ENCODE peak calls at places on chromosome 4, in seven cellular contexts. X is Peyer's patch, F is keratinocyte, M is left lung, K is upper lobe of left lung, B is AG04450, T is substantia nigra. G is an unnamed sample.

GRCh38 chr4:794911-795725 is 30.8 kb downstream of the CPLX1 start:
- DNase-seq in M (no peak), X (no peak), K (peak; percentile 79), B (no peak), T (no peak), F (no peak), G (no peak)

GRCh38 chr4:145011636-145012035 is 86.4 kb downstream of the ANAPC10 start:
- DNase-seq in F (no peak), B (no peak), X (no peak), T (no peak), M (no peak), K (no peak), G (no peak)

GRCh38 chr4:52657630-52658501 is 1.2 kb downstream of the USP46 start:
- DNase-seq in X (no peak), T (peak; percentile 48), M (peak; percentile 35), F (no peak), B (peak; percentile 42), K (peak; percentile 17), G (no peak)

GRCh38 chr4:176256921-176257320 is 12.1 kb downstream of the ASB5 start:
- DNase-seq in X (no peak), F (no peak), B (no peak), T (no peak), K (no peak), M (no peak), G (no peak)

GRCh38 chr4:945274-946102 is 13.2 kb downstream of the TMEM175 start:
- DNase-seq in B (no peak), X (no peak), M (no peak), F (no peak), T (no peak), K (peak; percentile 42), G (no peak)

GRCh38 chr4:102169345-102169744 is 175.9 kb downstream of the SLC39A8 start:
- DNase-seq in T (no peak), X (no peak), M (no peak), B (no peak), F (no peak), K (no peak), G (no peak)

GRCh38 chr4:6513678-6514077 is 41.3 kb upstream of the PPP2R2C start:
- DNase-seq in B (no peak), X (no peak), K (no peak), M (no peak), F (no peak), T (no peak), G (no peak)

GRCh38 chr4:168309781-168310180 is 8.8 kb downstream of the DDX60 start:
- DNase-seq in K (no peak), T (no peak), F (no peak), X (no peak), B (no peak), M (no peak), G (no peak)

GRCh38 chr4:107740950-107741701 is 21.1 kb upstream of the PAPSS1 start:
- DNase-seq in F (no peak), M (no peak), X (no peak), K (no peak), B (peak; percentile 24), T (peak; percentile 18), G (no peak)

GRCh38 chr4:40833212-40833611 is 83.5 kb downstream of the NSUN7 start:
- DNase-seq in T (no peak), F (no peak), X (no peak), M (no peak), K (no peak), B (no peak), G (no peak)

GRCh38 chr4:168257663-168258235 is 60.8 kb downstream of the DDX60 start:
- DNase-seq in F (no peak), B (no peak), M (no peak), K (no peak), X (no peak), T (no peak), G (no peak)

GRCh38 chr4:156948738-156949137 is 22.9 kb downstream of the PDGFC start:
- DNase-seq in F (no peak), K (no peak), X (no peak), T (no peak), M (no peak), B (no peak), G (no peak)

GRCh38 chr4:86043755-86044592 is 315.9 kb downstream of the MAPK10 start:
- DNase-seq in K (no peak), M (no peak), F (no peak), X (peak; percentile 56), B (no peak), T (peak; percentile 1), G (no peak)

GRCh38 chr4:70816894-70817293 is 22.8 kb downstream of the GRSF1 start:
- DNase-seq in T (no peak), M (no peak), K (no peak), B (no peak), F (no peak), X (no peak), G (no peak)
- H3K27ac ChIP-seq in T (no peak overlapping the region), M (no peak overlapping the region), K (no peak overlapping the region), B (no peak overlapping the region), F (no peak overlapping the region), X (no peak overlapping the region), G (no peak overlapping the region)

DNA sequence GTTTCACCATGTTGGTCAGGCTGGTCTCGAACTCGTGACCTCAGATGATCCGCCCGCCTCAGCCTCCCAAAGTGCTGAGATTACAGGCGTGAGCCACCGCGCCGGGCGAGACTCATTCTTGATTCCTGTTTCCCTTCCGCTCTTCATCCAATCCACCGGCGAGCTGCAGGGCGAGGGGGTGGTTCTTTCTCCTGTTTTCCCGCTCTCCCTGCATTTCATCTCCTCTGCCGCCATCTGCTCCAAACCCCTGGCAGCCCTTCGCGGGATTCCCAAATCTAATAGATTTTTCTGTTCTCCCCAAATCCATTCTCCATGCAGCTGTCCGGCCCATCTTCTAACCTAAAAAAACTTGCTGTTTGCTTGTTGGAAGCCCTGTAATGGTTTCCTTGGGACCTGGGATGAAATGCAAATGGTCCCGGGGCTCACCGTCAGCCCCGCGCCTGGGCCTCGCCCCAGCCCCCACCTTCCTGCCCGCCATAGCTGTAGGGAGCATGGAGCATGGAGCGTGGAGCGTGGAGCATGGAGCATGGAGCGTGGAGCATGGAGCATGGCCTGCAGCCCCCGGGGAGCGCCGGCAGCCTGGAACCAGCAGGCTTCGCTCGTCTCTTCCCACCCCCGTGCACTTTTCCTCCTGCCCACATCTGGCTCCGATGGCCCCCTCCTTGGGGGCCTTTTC is 1.1 kb downstream of the ZFP42 start:
- DNase-seq in T (no peak), M (no peak), F (no peak), X (no peak), K (peak; percentile 68), B (no peak), G (no peak)
- H3K27ac ChIP-seq in T (no peak overlapping the region), M (no peak overlapping the region), F (no peak overlapping the region), X (no peak overlapping the region), K (no peak overlapping the region), B (no peak overlapping the region), G (no peak overlapping the region)

GRCh38 chr4:186642530-186642929 is 81.1 kb downstream of the FAT1 start:
- DNase-seq in T (no peak), F (no peak), B (no peak), K (no peak), M (no peak), X (no peak), G (no peak)

GRCh38 chr4:186642998-186643397 is 80.7 kb downstream of the FAT1 start:
- DNase-seq in M (no peak), X (no peak), T (no peak), K (no peak), F (no peak), B (no peak), G (no peak)

GRCh38 chr4:186644316-186644638 is 79.4 kb downstream of the FAT1 start:
- DNase-seq in F (no peak), T (no peak), M (no peak), X (no peak), K (no peak), B (no peak), G (no peak)

GRCh38 chr4:186644737-186645261 is 78.9 kb downstream of the FAT1 start:
- DNase-seq in X (no peak), M (no peak), T (no peak), K (no peak), F (no peak), B (no peak), G (no peak)

GRCh38 chr4:186643501-186644315 is 79.9 kb downstream of the FAT1 start:
- DNase-seq in X (no peak), B (no peak), T (no peak), K (no peak), M (no peak), F (no peak), G (no peak)
- H3K27ac ChIP-seq in X (no peak overlapping the region), B (no peak overlapping the region), T (no peak overlapping the region), K (no peak overlapping the region), M (no peak overlapping the region), F (peak overlapping the region; percentile 17), G (peak overlapping the region; percentile 41)

DNA sequence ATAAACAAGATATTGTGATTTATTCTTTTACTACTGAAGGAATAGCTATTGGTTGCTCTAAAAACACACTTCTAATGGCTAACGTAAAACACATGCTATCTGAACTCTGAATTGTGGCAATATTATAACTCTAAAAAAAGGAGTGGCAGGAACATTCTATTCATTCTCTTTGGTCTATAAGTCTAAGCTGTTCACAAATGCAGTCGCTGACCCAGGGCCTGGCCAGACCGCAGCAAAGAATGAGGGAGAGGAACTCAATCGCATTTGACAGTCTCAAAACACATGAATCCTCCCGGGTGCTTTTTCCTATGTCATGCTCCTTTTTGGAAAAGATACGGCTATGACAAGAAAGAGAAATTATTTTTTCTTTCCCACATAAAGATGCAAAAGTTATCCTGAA is 651.6 kb upstream of the PITX2 start:
- DNase-seq in M (no peak), X (no peak), T (no peak), F (no peak), B (no peak), K (no peak), G (no peak)
- H3K27ac ChIP-seq in M (no peak overlapping the region), X (no peak overlapping the region), T (no peak overlapping the region), F (no peak overlapping the region), B (no peak overlapping the region), K (no peak overlapping the region), G (no peak overlapping the region)

GRCh38 chr4:185700635-185701034 is 111.4 kb downstream of the SORBS2 start:
- DNase-seq in X (no peak), M (no peak), B (no peak), T (no peak), K (no peak), F (no peak), G (no peak)
- H3K27ac ChIP-seq in X (no peak overlapping the region), M (no peak overlapping the region), B (no peak overlapping the region), T (no peak overlapping the region), K (no peak overlapping the region), F (no peak overlapping the region), G (no peak overlapping the region)

DNA sequence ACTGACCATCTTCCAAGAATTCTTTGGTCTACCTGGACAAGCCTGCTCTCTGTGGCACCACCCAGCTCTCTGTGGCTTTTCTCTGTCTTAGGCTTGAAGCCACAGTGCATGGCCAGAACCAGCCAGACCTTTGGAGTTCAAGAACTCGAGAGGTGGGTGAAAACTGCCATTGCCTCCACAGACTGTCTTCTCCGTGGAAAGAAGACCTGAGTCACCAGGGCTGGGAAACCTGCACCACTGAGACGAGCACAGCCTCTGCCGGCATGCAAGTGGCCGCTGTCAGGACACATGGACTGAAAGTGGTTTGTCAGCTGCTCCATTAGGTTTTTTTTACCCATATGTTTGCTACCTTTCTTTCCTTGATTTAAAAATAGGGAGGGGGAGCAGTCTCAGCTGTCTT is 74.5 kb downstream of the MGST2 start:
- DNase-seq in X (no peak), B (no peak), T (peak; percentile 66), F (no peak), M (no peak), K (no peak), G (no peak)
- H3K27ac ChIP-seq in X (no peak overlapping the region), B (peak overlapping the region; percentile 39), T (peak overlapping the region; percentile 72), F (no peak overlapping the region), M (peak overlapping the region; percentile 87), K (peak overlapping the region; percentile 88), G (peak overlapping the region; percentile 30)